ENCODE peak calls at places on chromosomes 7 and 10, in ten cellular contexts. One of them, this sample, is unnamed.

GRCh38 chr7:157801109-157801508 is 464.3 kb downstream of the DNAJB6 start:
- DNase-seq in bronchial epithelial cell: no peak
- DNase-seq in left lung: no peak
- DNase-seq in fibroblast of mammary gland: no peak
- DNase-seq in BJ: no peak
- DNase-seq in hepatocyte: no peak
- DNase-seq in PC-3: no peak
- DNase-seq in endothelial cell of umbilical vein: no peak
- DNase-seq in OCI-LY7: no peak
- DNase-seq in IMR-90: no peak
- DNase-seq in this sample: no peak

GRCh38 chr10:92420554-92421275 is 129.7 kb downstream of the MARCHF5 start:
- DNase-seq in bronchial epithelial cell: no peak
- DNase-seq in left lung: peak; percentile 80
- DNase-seq in fibroblast of mammary gland: no peak
- DNase-seq in BJ: no peak
- DNase-seq in hepatocyte: no peak
- DNase-seq in PC-3: no peak
- DNase-seq in endothelial cell of umbilical vein: no peak
- DNase-seq in OCI-LY7: no peak
- DNase-seq in IMR-90: no peak
- DNase-seq in this sample: no peak

GRCh38 chr10:103854687-103855423 is 521 bp downstream of the SH3PXD2A start:
- DNase-seq in bronchial epithelial cell: no peak
- DNase-seq in left lung: no peak
- DNase-seq in fibroblast of mammary gland: peak; percentile 86
- DNase-seq in BJ: no peak
- DNase-seq in hepatocyte: peak; percentile 56
- DNase-seq in PC-3: no peak
- DNase-seq in endothelial cell of umbilical vein: peak; percentile 27
- DNase-seq in OCI-LY7: no peak
- DNase-seq in IMR-90: peak; percentile 24
- DNase-seq in this sample: no peak

GRCh38 chr7:84507529-84507928 is 312.9 kb upstream of the SEMA3A start:
- DNase-seq in bronchial epithelial cell: no peak
- DNase-seq in left lung: no peak
- DNase-seq in fibroblast of mammary gland: no peak
- DNase-seq in BJ: no peak
- DNase-seq in hepatocyte: no peak
- DNase-seq in PC-3: no peak
- DNase-seq in endothelial cell of umbilical vein: no peak
- DNase-seq in OCI-LY7: no peak
- DNase-seq in IMR-90: no peak
- DNase-seq in this sample: no peak

GRCh38 chr10:61399386-61399785 is 53.8 kb downstream of the TMEM26 start:
- DNase-seq in bronchial epithelial cell: peak; percentile 38
- DNase-seq in left lung: no peak
- DNase-seq in fibroblast of mammary gland: peak; percentile 68
- DNase-seq in BJ: no peak
- DNase-seq in hepatocyte: no peak
- DNase-seq in PC-3: peak; percentile 86
- DNase-seq in endothelial cell of umbilical vein: no peak
- DNase-seq in OCI-LY7: no peak
- DNase-seq in IMR-90: peak; percentile 53
- DNase-seq in this sample: no peak

GRCh38 chr7:118429141-118429540 is 204.6 kb downstream of the ANKRD7 start:
- DNase-seq in bronchial epithelial cell: no peak
- DNase-seq in left lung: no peak
- DNase-seq in fibroblast of mammary gland: no peak
- DNase-seq in BJ: no peak
- DNase-seq in hepatocyte: no peak
- DNase-seq in PC-3: no peak
- DNase-seq in endothelial cell of umbilical vein: no peak
- DNase-seq in OCI-LY7: no peak
- DNase-seq in IMR-90: no peak
- DNase-seq in this sample: no peak

GRCh38 chr10:22557321-22557720 is 157.1 kb downstream of the PIP4K2A start:
- DNase-seq in bronchial epithelial cell: peak; percentile 4
- DNase-seq in left lung: no peak
- DNase-seq in fibroblast of mammary gland: peak; percentile 17
- DNase-seq in BJ: no peak
- DNase-seq in hepatocyte: no peak
- DNase-seq in PC-3: no peak
- DNase-seq in endothelial cell of umbilical vein: no peak
- DNase-seq in OCI-LY7: no peak
- DNase-seq in IMR-90: peak; percentile 13
- DNase-seq in this sample: no peak

GRCh38 chr7:29485376-29486190 is 78.1 kb upstream of the PRR15 start:
- DNase-seq in bronchial epithelial cell: no peak
- DNase-seq in left lung: no peak
- DNase-seq in fibroblast of mammary gland: no peak
- DNase-seq in BJ: no peak
- DNase-seq in hepatocyte: no peak
- DNase-seq in PC-3: no peak
- DNase-seq in endothelial cell of umbilical vein: no peak
- DNase-seq in OCI-LY7: no peak
- DNase-seq in IMR-90: no peak
- DNase-seq in this sample: no peak

GRCh38 chr10:128629111-128630096 is 503.2 kb upstream of the MKI67 start:
- DNase-seq in bronchial epithelial cell: peak; percentile 92
- DNase-seq in left lung: peak; percentile 73
- DNase-seq in fibroblast of mammary gland: peak; percentile 77
- DNase-seq in BJ: no peak
- DNase-seq in hepatocyte: peak; percentile 76
- DNase-seq in PC-3: peak; percentile 47
- DNase-seq in endothelial cell of umbilical vein: no peak
- DNase-seq in OCI-LY7: no peak
- DNase-seq in IMR-90: no peak
- DNase-seq in this sample: no peak

GRCh38 chr7:156751319-156751718 is 110.7 kb downstream of the RNF32 start:
- DNase-seq in bronchial epithelial cell: peak; percentile 82
- DNase-seq in left lung: no peak
- DNase-seq in fibroblast of mammary gland: peak; percentile 96
- DNase-seq in BJ: peak; percentile 17
- DNase-seq in hepatocyte: peak; percentile 29
- DNase-seq in PC-3: peak; percentile 85
- DNase-seq in endothelial cell of umbilical vein: peak; percentile 6
- DNase-seq in OCI-LY7: no peak
- DNase-seq in IMR-90: peak; percentile 97
- DNase-seq in this sample: no peak

GRCh38 chr7:15643000-15643705 is 43.3 kb downstream of the MEOX2 start:
- DNase-seq in bronchial epithelial cell: no peak
- DNase-seq in left lung: peak; percentile 42
- DNase-seq in fibroblast of mammary gland: no peak
- DNase-seq in BJ: no peak
- DNase-seq in hepatocyte: no peak
- DNase-seq in PC-3: peak; percentile 6
- DNase-seq in endothelial cell of umbilical vein: no peak
- DNase-seq in OCI-LY7: no peak
- DNase-seq in IMR-90: no peak
- DNase-seq in this sample: no peak

GRCh38 chr10:68550747-68551411 is 9.3 kb upstream of the TET1 start:
- DNase-seq in bronchial epithelial cell: peak; percentile 73
- DNase-seq in left lung: no peak
- DNase-seq in fibroblast of mammary gland: peak; percentile 87
- DNase-seq in BJ: no peak
- DNase-seq in hepatocyte: peak; percentile 76
- DNase-seq in PC-3: peak; percentile 90
- DNase-seq in endothelial cell of umbilical vein: peak; percentile 62
- DNase-seq in OCI-LY7: peak; percentile 72
- DNase-seq in IMR-90: peak; percentile 82
- DNase-seq in this sample: no peak

GRCh38 chr10:37379991-37380390 is 254.6 kb downstream of the ANKRD30A start:
- DNase-seq in bronchial epithelial cell: peak; percentile 100
- DNase-seq in left lung: no peak
- DNase-seq in fibroblast of mammary gland: peak; percentile 3
- DNase-seq in BJ: no peak
- DNase-seq in hepatocyte: no peak
- DNase-seq in PC-3: peak; percentile 100
- DNase-seq in endothelial cell of umbilical vein: no peak
- DNase-seq in OCI-LY7: no peak
- DNase-seq in IMR-90: no peak
- DNase-seq in this sample: no peak

GRCh38 chr10:3117486-3117885 is 50.1 kb downstream of the PFKP start:
- DNase-seq in bronchial epithelial cell: no peak
- DNase-seq in left lung: peak; percentile 47
- DNase-seq in fibroblast of mammary gland: no peak
- DNase-seq in BJ: no peak
- DNase-seq in hepatocyte: no peak
- DNase-seq in PC-3: no peak
- DNase-seq in endothelial cell of umbilical vein: no peak
- DNase-seq in OCI-LY7: no peak
- DNase-seq in IMR-90: no peak
- DNase-seq in this sample: no peak

GRCh38 chr10:3118621-3119020 is 51.3 kb downstream of the PFKP start:
- DNase-seq in bronchial epithelial cell: no peak
- DNase-seq in left lung: peak; percentile 62
- DNase-seq in fibroblast of mammary gland: no peak
- DNase-seq in BJ: no peak
- DNase-seq in hepatocyte: no peak
- DNase-seq in PC-3: no peak
- DNase-seq in endothelial cell of umbilical vein: no peak
- DNase-seq in OCI-LY7: no peak
- DNase-seq in IMR-90: no peak
- DNase-seq in this sample: no peak

GRCh38 chr10:3122034-3122433 is 50.5 kb downstream of the PITRM1 start:
- DNase-seq in bronchial epithelial cell: no peak
- DNase-seq in left lung: peak; percentile 41
- DNase-seq in fibroblast of mammary gland: no peak
- DNase-seq in BJ: no peak
- DNase-seq in hepatocyte: no peak
- DNase-seq in PC-3: no peak
- DNase-seq in endothelial cell of umbilical vein: no peak
- DNase-seq in OCI-LY7: no peak
- DNase-seq in IMR-90: no peak
- DNase-seq in this sample: no peak

GRCh38 chr10:3122486-3123205 is 49.9 kb downstream of the PITRM1 start:
- DNase-seq in bronchial epithelial cell: peak; percentile 29
- DNase-seq in left lung: peak; percentile 57
- DNase-seq in fibroblast of mammary gland: no peak
- DNase-seq in BJ: no peak
- DNase-seq in hepatocyte: no peak
- DNase-seq in PC-3: peak; percentile 48
- DNase-seq in endothelial cell of umbilical vein: no peak
- DNase-seq in OCI-LY7: no peak
- DNase-seq in IMR-90: no peak
- DNase-seq in this sample: no peak

DNA sequence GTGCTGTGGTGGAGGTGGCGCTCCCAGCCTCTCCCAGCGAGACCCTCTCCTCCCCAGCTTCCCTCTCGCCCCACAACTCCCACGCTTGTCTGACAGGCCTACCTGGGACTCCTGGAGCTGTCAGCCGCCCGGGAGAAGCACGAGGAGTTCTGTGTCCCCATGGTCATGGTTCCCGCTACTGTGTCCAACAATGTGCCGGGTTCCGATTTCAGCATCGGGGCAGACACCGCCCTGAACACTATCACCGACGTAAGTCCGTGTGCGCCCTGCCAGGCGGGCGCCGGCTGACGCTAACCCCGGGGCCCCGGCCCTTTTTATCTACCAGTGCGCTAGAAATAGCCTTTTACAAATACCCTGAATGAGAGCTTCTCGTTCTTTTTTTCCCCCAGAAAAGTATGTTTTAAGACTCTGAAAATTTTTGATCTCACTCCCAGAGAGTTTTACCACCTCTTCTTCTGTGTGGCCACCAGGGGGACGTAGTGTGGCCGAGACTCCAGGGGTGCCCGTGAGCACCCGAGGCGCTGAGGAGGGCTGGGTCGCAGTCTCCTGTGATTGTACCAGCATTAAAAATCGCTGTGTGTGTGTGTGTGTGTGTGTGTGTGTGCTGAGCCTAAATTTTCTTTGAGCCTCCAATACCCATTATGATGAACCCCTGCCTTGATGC is 52.6 kb downstream of the PFKP start:
- DNase-seq in bronchial epithelial cell: no peak
- DNase-seq in left lung: peak; percentile 65
- DNase-seq in fibroblast of mammary gland: peak; percentile 55
- DNase-seq in BJ: no peak
- DNase-seq in hepatocyte: no peak
- DNase-seq in PC-3: peak; percentile 7
- DNase-seq in endothelial cell of umbilical vein: no peak
- DNase-seq in OCI-LY7: peak; percentile 10
- DNase-seq in IMR-90: peak; percentile 25
- DNase-seq in this sample: no peak
- TF ChIP-seq CTCF in bronchial epithelial cell: peak; percentile 19
- TF ChIP-seq CTCF in left lung: no peak
- TF ChIP-seq CTCF in fibroblast of mammary gland: peak; percentile 50
- TF ChIP-seq CTCF in BJ: peak; percentile 66
- TF ChIP-seq CTCF in hepatocyte: peak; percentile 15
- TF ChIP-seq CTCF in PC-3: peak; percentile 58
- TF ChIP-seq CTCF in endothelial cell of umbilical vein: peak; percentile 59
- TF ChIP-seq CTCF in OCI-LY7: peak; percentile 68
- TF ChIP-seq CTCF in IMR-90: peak; percentile 41
- TF ChIP-seq CTCF in this sample: peak; percentile 55

GRCh38 chr7:55557666-55558188 is 14.6 kb downstream of the VOPP1 start:
- DNase-seq in bronchial epithelial cell: no peak
- DNase-seq in left lung: no peak
- DNase-seq in fibroblast of mammary gland: no peak
- DNase-seq in BJ: no peak
- DNase-seq in hepatocyte: no peak
- DNase-seq in PC-3: no peak
- DNase-seq in endothelial cell of umbilical vein: no peak
- DNase-seq in OCI-LY7: peak; percentile 68
- DNase-seq in IMR-90: no peak
- DNase-seq in this sample: peak; percentile 77
- H3K4me3 ChIP-seq in bronchial epithelial cell: no peak overlapping the region
- H3K4me3 ChIP-seq in left lung: no peak overlapping the region
- H3K4me3 ChIP-seq in fibroblast of mammary gland: no peak overlapping the region
- H3K4me3 ChIP-seq in BJ: no peak overlapping the region
- H3K4me3 ChIP-seq in hepatocyte: no peak overlapping the region
- H3K4me3 ChIP-seq in PC-3: no peak overlapping the region
- H3K4me3 ChIP-seq in endothelial cell of umbilical vein: no peak overlapping the region
- H3K4me3 ChIP-seq in OCI-LY7: peak overlapping the region; percentile 48
- H3K4me3 ChIP-seq in IMR-90: no peak overlapping the region
- H3K4me3 ChIP-seq in this sample: peak overlapping the region; percentile 47

GRCh38 chr7:128214463-128214862 is 26.6 kb upstream of the LEP start:
- DNase-seq in bronchial epithelial cell: no peak
- DNase-seq in left lung: no peak
- DNase-seq in fibroblast of mammary gland: no peak
- DNase-seq in BJ: no peak
- DNase-seq in hepatocyte: no peak
- DNase-seq in PC-3: no peak
- DNase-seq in endothelial cell of umbilical vein: no peak
- DNase-seq in OCI-LY7: no peak
- DNase-seq in IMR-90: no peak
- DNase-seq in this sample: no peak
- TF ChIP-seq CTCF in bronchial epithelial cell: no peak
- TF ChIP-seq CTCF in left lung: no peak
- TF ChIP-seq CTCF in fibroblast of mammary gland: no peak
- TF ChIP-seq CTCF in BJ: no peak
- TF ChIP-seq CTCF in hepatocyte: no peak
- TF ChIP-seq CTCF in PC-3: no peak
- TF ChIP-seq CTCF in endothelial cell of umbilical vein: no peak
- TF ChIP-seq CTCF in OCI-LY7: no peak
- TF ChIP-seq CTCF in IMR-90: no peak
- TF ChIP-seq CTCF in this sample: no peak

DNA sequence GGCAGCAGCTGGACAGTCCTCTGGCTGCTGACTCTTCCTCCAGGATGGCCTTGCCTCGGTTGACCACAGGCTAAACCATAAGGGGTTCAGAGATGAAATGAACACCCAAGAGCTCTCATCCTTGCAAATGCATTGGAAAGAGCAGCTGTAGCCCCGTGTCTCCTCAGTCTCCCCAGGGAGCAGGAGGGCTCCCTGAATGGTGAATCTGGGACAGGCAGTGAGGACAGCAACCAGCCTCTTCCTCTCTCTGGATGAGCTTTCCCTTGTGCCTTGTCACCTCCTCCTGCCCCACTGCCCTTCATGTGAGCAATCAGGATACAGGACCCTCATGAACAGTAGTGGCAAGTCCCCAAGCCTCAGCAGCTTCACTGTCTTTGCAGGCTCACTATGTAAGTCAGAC is 23.9 kb upstream of the GDF10 start:
- DNase-seq in bronchial epithelial cell: no peak
- DNase-seq in left lung: no peak
- DNase-seq in fibroblast of mammary gland: no peak
- DNase-seq in BJ: no peak
- DNase-seq in hepatocyte: no peak
- DNase-seq in PC-3: no peak
- DNase-seq in endothelial cell of umbilical vein: no peak
- DNase-seq in OCI-LY7: no peak
- DNase-seq in IMR-90: no peak
- DNase-seq in this sample: no peak
- H3K4me3 ChIP-seq in bronchial epithelial cell: no peak overlapping the region
- H3K4me3 ChIP-seq in left lung: no peak overlapping the region
- H3K4me3 ChIP-seq in fibroblast of mammary gland: no peak overlapping the region
- H3K4me3 ChIP-seq in BJ: no peak overlapping the region
- H3K4me3 ChIP-seq in hepatocyte: no peak overlapping the region
- H3K4me3 ChIP-seq in PC-3: no peak overlapping the region
- H3K4me3 ChIP-seq in endothelial cell of umbilical vein: no peak overlapping the region
- H3K4me3 ChIP-seq in OCI-LY7: no peak overlapping the region
- H3K4me3 ChIP-seq in IMR-90: no peak overlapping the region
- H3K4me3 ChIP-seq in this sample: no peak overlapping the region